ENCODE peak calls at places on chromosomes 5 and 9, in eight cellular contexts. T is prostate gland, R is upper lobe of right lung, P is transverse colon, F is heart left ventricle, Z is thoracic aorta, X is HCT116, B is pancreas. A is an unnamed sample.

GRCh38 chr9:35114113-35114847 is 1.4 kb downstream of the ATOSB start:
- DNase-seq in X (peak; percentile 51), F (peak; percentile 94), Z (peak; percentile 67), R (peak; percentile 87), P (peak; percentile 88), B (no peak), T (peak; percentile 71), A (peak; percentile 83)

GRCh38 chr9:34592895-34593601 is 3.5 kb upstream of the CNTFR start:
- DNase-seq in R (peak; percentile 84), P (peak; percentile 56), X (no peak), F (peak; percentile 71), B (peak; percentile 25), T (peak; percentile 88), Z (peak; percentile 44), A (no peak)

GRCh38 chr9:8860925-8861324 is 1061.3 kb upstream of the DMAC1 start:
- DNase-seq in T (no peak), F (no peak), B (no peak), R (no peak), Z (no peak), X (no peak), P (no peak), A (no peak)

GRCh38 chr5:14008819-14009311 is 64.4 kb upstream of the DNAH5 start:
- DNase-seq in X (no peak), P (no peak), T (peak; percentile 78), Z (no peak), F (no peak), R (peak; percentile 82), B (peak; percentile 23), A (no peak)

GRCh38 chr9:117929873-117930272 is 225.7 kb downstream of the TLR4 start:
- DNase-seq in F (no peak), B (no peak), Z (no peak), R (no peak), T (peak; percentile 56), P (no peak), X (no peak), A (no peak)

GRCh38 chr5:142748568-142749249 is 21.5 kb upstream of the ARHGAP26 start:
- DNase-seq in P (peak; percentile 60), R (peak; percentile 70), X (no peak), T (peak; percentile 59), F (peak; percentile 39), Z (no peak), B (no peak), A (peak; percentile 43)

GRCh38 chr5:153014194-153014593 is 476.3 kb upstream of the GRIA1 start:
- DNase-seq in T (no peak), B (no peak), F (no peak), P (no peak), R (no peak), X (no peak), Z (no peak), A (no peak)

GRCh38 chr9:86795861-86796497 is 151.3 kb downstream of the GAS1 start:
- DNase-seq in T (no peak), B (no peak), X (no peak), P (no peak), Z (no peak), R (no peak), F (peak; percentile 35), A (no peak)

GRCh38 chr9:136675477-136676296 is 11.6 kb downstream of the AGPAT2 start:
- DNase-seq in B (peak; percentile 61), F (no peak), T (no peak), P (no peak), Z (no peak), R (no peak), X (no peak), A (no peak)

GRCh38 chr9:136678624-136679023 is 8.6 kb downstream of the AGPAT2 start:
- DNase-seq in T (no peak), F (peak; percentile 43), R (no peak), Z (no peak), X (no peak), P (no peak), B (no peak), A (no peak)

GRCh38 chr9:136676297-136676794 is 10.9 kb downstream of the AGPAT2 start:
- DNase-seq in R (no peak), P (no peak), B (no peak), F (no peak), X (no peak), T (no peak), Z (no peak), A (no peak)

GRCh38 chr9:136678034-136678433 is 9.2 kb downstream of the AGPAT2 start:
- DNase-seq in F (no peak), Z (no peak), B (no peak), T (no peak), X (no peak), R (no peak), P (no peak), A (no peak)

DNA sequence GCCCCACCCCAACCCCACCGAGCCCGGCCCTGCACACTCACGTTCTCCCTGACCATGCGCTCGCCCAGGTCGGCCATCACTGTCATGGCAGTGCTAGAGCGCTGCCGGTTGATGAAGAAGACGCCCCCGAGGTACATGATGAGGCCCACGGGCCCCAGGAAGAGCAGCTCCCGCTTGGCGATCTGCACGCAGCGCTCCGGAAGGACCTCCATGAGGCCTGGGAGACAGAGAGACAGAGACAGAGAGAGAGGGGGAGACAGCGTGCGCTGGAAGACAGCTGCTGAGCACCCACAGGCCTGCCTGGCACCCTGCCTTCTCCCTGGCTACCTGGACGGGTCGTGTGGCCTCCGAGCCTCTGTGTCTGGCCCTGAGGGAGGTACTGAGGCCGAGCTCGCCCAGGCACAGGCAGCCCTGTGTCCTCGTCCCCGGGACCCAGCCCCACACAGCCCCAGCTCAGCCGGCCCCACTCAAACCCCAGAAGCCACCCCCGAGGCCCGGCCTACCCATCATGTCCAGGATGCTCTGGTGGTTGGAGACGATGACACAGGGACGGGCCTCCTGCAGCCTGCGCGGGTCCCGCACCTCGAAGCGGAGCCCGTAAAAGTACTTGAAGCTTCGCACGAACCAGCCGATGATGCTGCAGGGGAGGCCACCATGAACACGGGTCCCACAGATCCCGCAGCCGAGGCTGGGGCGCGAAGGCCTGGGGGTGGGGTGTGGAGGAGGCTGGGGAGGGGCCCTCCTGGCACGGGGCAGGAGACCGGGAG is 10.2 kb downstream of the AGPAT2 start:
- DNase-seq in B (no peak), F (no peak), T (no peak), Z (no peak), P (no peak), X (no peak), R (no peak), A (no peak)
- H3K4me1 ChIP-seq in B (peaks cover 9% of the 10 kb centered on the region), F (no peaks in the 10 kb centered on the region), T (peaks cover 10% of the 10 kb centered on the region), Z (no peaks in the 10 kb centered on the region), P (no peaks in the 10 kb centered on the region), X (peaks cover 22% of the 10 kb centered on the region), R (peaks cover 23% of the 10 kb centered on the region), A (no peaks in the 10 kb centered on the region)

GRCh38 chr5:138949223-138949574 is 74.1 kb upstream of the LRRTM2 start:
- DNase-seq in T (no peak), R (no peak), B (peak; percentile 4), Z (no peak), F (no peak), X (no peak), P (no peak), A (no peak)

GRCh38 chr5:138946831-138947560 is 71.9 kb upstream of the LRRTM2 start:
- DNase-seq in R (no peak), F (no peak), P (no peak), T (no peak), X (no peak), Z (no peak), B (peak; percentile 9), A (no peak)

GRCh38 chr5:138947780-138948179 is 72.6 kb upstream of the LRRTM2 start:
- DNase-seq in R (no peak), P (no peak), B (peak; percentile 78), X (no peak), T (no peak), F (no peak), Z (no peak), A (no peak)

GRCh38 chr5:138949988-138950387 is 74.9 kb upstream of the LRRTM2 start:
- DNase-seq in Z (no peak), T (no peak), R (no peak), X (no peak), F (no peak), P (no peak), B (peak; percentile 79), A (no peak)

DNA sequence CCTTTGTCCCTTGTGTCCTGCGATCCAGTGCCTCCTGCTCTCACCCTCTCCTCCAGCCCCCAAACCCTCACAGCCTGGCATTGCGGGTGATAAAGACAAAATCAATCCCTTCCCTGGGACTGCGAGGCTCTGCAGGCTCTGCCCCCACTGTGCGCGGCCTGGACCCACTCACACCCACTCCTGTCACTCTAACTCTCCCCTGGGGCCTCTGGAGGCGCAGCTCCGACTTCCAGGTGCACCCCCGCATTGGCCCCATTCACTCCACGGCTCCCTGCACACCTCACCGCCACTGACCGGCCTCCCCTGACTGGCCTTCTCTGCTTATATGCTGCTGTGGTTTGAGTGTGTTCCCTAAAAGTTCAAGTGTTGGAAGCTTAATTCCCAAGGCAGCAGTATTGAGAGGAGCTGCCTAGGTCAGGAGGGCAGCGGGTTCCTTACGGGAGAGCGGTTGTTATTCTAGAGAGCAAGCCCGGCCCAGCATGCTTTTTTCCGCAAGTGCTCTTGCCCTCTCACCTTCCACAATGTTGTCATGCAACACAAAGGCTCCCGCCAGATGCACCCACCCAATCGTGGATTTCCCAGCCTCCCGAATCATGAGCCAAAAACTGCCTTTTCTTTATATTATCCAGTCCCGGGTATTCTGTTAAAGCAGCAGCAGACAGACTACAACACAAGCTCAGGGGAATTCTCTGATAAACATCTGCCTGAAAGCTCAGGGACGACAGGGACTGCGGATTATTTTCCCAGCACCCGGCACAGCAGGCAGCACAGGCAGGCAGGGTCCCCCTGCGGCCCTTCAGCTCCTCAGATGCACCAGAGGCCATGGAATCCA is 73.5 kb upstream of the LRRTM2 start:
- DNase-seq in F (no peak), Z (no peak), B (peak; percentile 11), X (no peak), P (no peak), R (no peak), T (no peak), A (no peak)
- H3K27ac ChIP-seq in F (no peak overlapping the region), Z (no peak overlapping the region), B (peak overlapping the region; percentile 45), X (no peak overlapping the region), P (no peak overlapping the region), R (no peak overlapping the region), T (no peak overlapping the region), A (no peak overlapping the region)

DNA sequence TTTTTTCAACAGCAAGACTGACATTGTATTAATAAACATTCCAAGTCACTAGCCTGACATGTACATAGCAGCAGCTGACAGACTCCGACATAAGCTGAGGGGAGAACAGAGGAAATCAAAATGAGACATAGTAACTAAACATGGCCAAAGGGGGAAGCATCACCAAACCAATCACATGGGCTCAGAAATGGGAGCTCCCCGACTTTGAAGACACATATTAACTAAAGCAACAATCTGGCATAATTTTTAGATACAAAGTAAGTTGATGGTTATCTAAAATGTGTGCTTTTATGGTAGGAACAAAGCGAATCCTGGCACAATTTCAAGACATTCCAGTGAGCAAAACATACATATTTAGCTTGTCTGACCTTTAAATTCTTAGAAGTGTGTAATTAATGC is 156.8 kb downstream of the MAPKAP1 start:
- DNase-seq in P (no peak), R (no peak), B (no peak), F (no peak), Z (no peak), X (no peak), T (no peak), A (no peak)
- TF ChIP-seq CTCF in P (no peak), R (no peak), B (no peak), F (no peak), Z (no peak), X (no peak), T (no peak), A (no peak)

GRCh38 chr9:133113928-133114351 is 7.1 kb downstream of the RALGDS start:
- DNase-seq in R (peak; percentile 76), X (no peak), Z (no peak), B (no peak), P (no peak), T (no peak), F (peak; percentile 47), A (no peak)

GRCh38 chr9:133113163-133113927 is 7.7 kb downstream of the RALGDS start:
- DNase-seq in Z (no peak), X (no peak), B (no peak), R (peak; percentile 88), P (no peak), T (no peak), F (peak; percentile 83), A (no peak)

GRCh38 chr9:133114451-133114885 is 6.6 kb downstream of the RALGDS start:
- DNase-seq in B (no peak), T (no peak), P (no peak), F (peak; percentile 79), X (no peak), Z (no peak), R (peak; percentile 71), A (no peak)

GRCh38 chr9:133111461-133112360 is 9.3 kb downstream of the RALGDS start:
- DNase-seq in P (no peak), X (no peak), Z (no peak), F (peak; percentile 18), B (no peak), R (peak; percentile 63), T (no peak), A (no peak)

DNA sequence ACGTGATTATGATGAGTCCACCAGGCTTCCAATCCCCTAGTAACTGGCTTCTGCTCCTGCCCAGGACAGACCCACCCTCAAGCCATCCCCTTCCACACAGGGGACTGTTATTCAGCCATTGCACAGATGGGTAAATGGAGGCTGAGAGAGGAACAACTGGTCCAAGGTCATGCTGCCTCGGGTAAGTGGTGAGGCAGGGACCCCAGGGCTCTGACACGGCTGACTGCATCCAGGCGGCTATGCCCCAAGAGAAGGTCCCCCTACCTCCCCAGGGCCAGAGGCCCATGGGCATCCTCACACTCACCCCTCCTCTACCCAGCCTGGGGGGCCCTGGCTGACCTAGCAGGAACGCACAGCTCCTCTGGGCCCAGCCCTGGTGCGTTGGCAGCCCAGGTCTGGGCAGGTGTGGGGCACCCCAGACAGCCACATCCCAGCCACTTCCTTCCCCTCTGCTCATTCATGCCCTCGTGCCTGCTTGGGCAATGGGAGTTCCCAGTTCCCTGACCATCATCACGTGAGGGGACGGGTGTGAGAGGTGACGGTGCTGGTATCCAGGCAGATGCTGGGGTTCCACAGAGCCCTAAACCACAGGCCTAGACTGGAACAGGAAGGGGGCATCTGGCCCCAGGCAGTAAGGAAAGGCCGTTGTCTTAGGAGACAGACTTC is 8.5 kb downstream of the RALGDS start:
- DNase-seq in Z (no peak), B (no peak), T (no peak), F (peak; percentile 77), P (peak; percentile 62), X (no peak), R (peak; percentile 90), A (no peak)
- H3K4me1 ChIP-seq in Z (peaks cover 35% of the 10 kb centered on the region), B (peaks cover 26% of the 10 kb centered on the region), T (peaks cover 26% of the 10 kb centered on the region), F (peaks cover 31% of the 10 kb centered on the region), P (peaks cover 49% of the 10 kb centered on the region), X (peaks cover 12% of the 10 kb centered on the region), R (peaks cover 54% of the 10 kb centered on the region), A (no peaks in the 10 kb centered on the region)